ENCODE peak calls at places on chromosomes 16 and 17, in four cellular contexts. E, Y, C and Q are unnamed samples.

GRCh38 chr16:12961621-12962020 is 60.2 kb downstream of the SHISA9 start:
- DNase-seq in E (no peak), Y (no peak), C (no peak), Q (no peak)

GRCh38 chr16:80924372-80924978 is 82.2 kb downstream of the CMC2 start:
- DNase-seq in E (peak; percentile 76), Y (peak; percentile 66), C (peak; percentile 51), Q (no peak)

GRCh38 chr16:88685156-88686061 is 898 bp downstream of the SNAI3 start:
- DNase-seq in E (peak; percentile 56), Y (no peak), C (no peak), Q (no peak)

GRCh38 chr17:39094607-39095308 is 56.7 kb downstream of the PLXDC1 start:
- DNase-seq in E (no peak), Y (no peak), C (no peak), Q (no peak)

GRCh38 chr17:74361613-74362391 is at the start of gene BTBD17:
- DNase-seq in E (peak; percentile 4), Y (no peak), C (peak; percentile 68), Q (no peak)

GRCh38 chr16:73062640-73063283 is 14.8 kb upstream of the ZFHX3 start:
- DNase-seq in E (no peak), Y (no peak), C (no peak), Q (no peak)

GRCh38 chr16:53071748-53072301 is 17.0 kb downstream of the CHD9 start:
- DNase-seq in E (no peak), Y (no peak), C (no peak), Q (no peak)

GRCh38 chr17:59451706-59452105 is 113.7 kb upstream of the DHX40 start:
- DNase-seq in E (peak; percentile 58), Y (no peak), C (peak; percentile 68), Q (no peak)

GRCh38 chr16:28107232-28107631 is 43.7 kb upstream of the GSG1L start:
- DNase-seq in E (no peak), Y (no peak), C (no peak), Q (no peak)